ENCODE peak calls at places on chromosomes 5 and 9, in nine cellular contexts. One of them, this sample, is unnamed.

GRCh38 chr5:151041577-151042268 is 21.3 kb downstream of the GPX3 start:
- DNase-seq in mesothelial cell of epicardium: no peak
- DNase-seq in CD4-positive, CD25-positive, alpha-beta regulatory T cell: no peak
- DNase-seq in K562: no peak
- DNase-seq in HTR-8/SVneo: no peak
- DNase-seq in NCI-H82: no peak
- DNase-seq in gastrocnemius medialis: no peak
- DNase-seq in activated naive CD4-positive, alpha-beta T cell: no peak
- DNase-seq in MV-4-11: no peak
- DNase-seq in this sample: no peak

GRCh38 chr9:31210982-31211570 is 1173.4 kb upstream of the ACO1 start:
- DNase-seq in K562: no peak
- DNase-seq in MV-4-11: peak
- DNase-seq in HTR-8/SVneo: no peak
- DNase-seq in mesothelial cell of epicardium: no peak
- DNase-seq in NCI-H82: peak
- DNase-seq in activated naive CD4-positive, alpha-beta T cell: no peak
- DNase-seq in gastrocnemius medialis: no peak
- DNase-seq in CD4-positive, CD25-positive, alpha-beta regulatory T cell: peak
- DNase-seq in this sample: no peak

GRCh38 chr9:75372499-75373268 is 284.4 kb downstream of the OSTF1 start:
- DNase-seq in NCI-H82: no peak
- DNase-seq in CD4-positive, CD25-positive, alpha-beta regulatory T cell: no peak
- DNase-seq in activated naive CD4-positive, alpha-beta T cell: no peak
- DNase-seq in K562: no peak
- DNase-seq in HTR-8/SVneo: no peak
- DNase-seq in MV-4-11: no peak
- DNase-seq in gastrocnemius medialis: no peak
- DNase-seq in mesothelial cell of epicardium: no peak
- DNase-seq in this sample: peak

GRCh38 chr5:74541381-74541781 is 99.1 kb downstream of the ENC1 start:
- DNase-seq in MV-4-11: no peak
- DNase-seq in NCI-H82: no peak
- DNase-seq in K562: no peak
- DNase-seq in mesothelial cell of epicardium: no peak
- DNase-seq in CD4-positive, CD25-positive, alpha-beta regulatory T cell: no peak
- DNase-seq in HTR-8/SVneo: no peak
- DNase-seq in gastrocnemius medialis: no peak
- DNase-seq in activated naive CD4-positive, alpha-beta T cell: no peak
- DNase-seq in this sample: no peak

GRCh38 chr9:33133186-33133585 is 34.0 kb downstream of the B4GALT1 start:
- DNase-seq in NCI-H82: no peak
- DNase-seq in CD4-positive, CD25-positive, alpha-beta regulatory T cell: no peak
- DNase-seq in gastrocnemius medialis: peak
- DNase-seq in K562: no peak
- DNase-seq in HTR-8/SVneo: no peak
- DNase-seq in mesothelial cell of epicardium: no peak
- DNase-seq in MV-4-11: no peak
- DNase-seq in activated naive CD4-positive, alpha-beta T cell: no peak
- DNase-seq in this sample: peak

GRCh38 chr5:128384068-128384467 is 154.0 kb downstream of the FBN2 start:
- DNase-seq in CD4-positive, CD25-positive, alpha-beta regulatory T cell: no peak
- DNase-seq in gastrocnemius medialis: no peak
- DNase-seq in activated naive CD4-positive, alpha-beta T cell: no peak
- DNase-seq in K562: no peak
- DNase-seq in NCI-H82: no peak
- DNase-seq in HTR-8/SVneo: no peak
- DNase-seq in MV-4-11: no peak
- DNase-seq in mesothelial cell of epicardium: no peak
- DNase-seq in this sample: no peak

GRCh38 chr5:2183154-2184023 is 300.7 kb upstream of the IRX4 start:
- DNase-seq in MV-4-11: no peak
- DNase-seq in activated naive CD4-positive, alpha-beta T cell: no peak
- DNase-seq in K562: no peak
- DNase-seq in gastrocnemius medialis: no peak
- DNase-seq in mesothelial cell of epicardium: no peak
- DNase-seq in CD4-positive, CD25-positive, alpha-beta regulatory T cell: no peak
- DNase-seq in HTR-8/SVneo: no peak
- DNase-seq in NCI-H82: no peak
- DNase-seq in this sample: no peak

GRCh38 chr9:86867658-86868313 is 79.5 kb downstream of the GAS1 start:
- DNase-seq in CD4-positive, CD25-positive, alpha-beta regulatory T cell: no peak
- DNase-seq in NCI-H82: no peak
- DNase-seq in activated naive CD4-positive, alpha-beta T cell: no peak
- DNase-seq in gastrocnemius medialis: no peak
- DNase-seq in mesothelial cell of epicardium: no peak
- DNase-seq in HTR-8/SVneo: no peak
- DNase-seq in MV-4-11: no peak
- DNase-seq in K562: no peak
- DNase-seq in this sample: no peak

GRCh38 chr5:106843812-106844416 is 826.8 kb downstream of the EFNA5 start:
- DNase-seq in CD4-positive, CD25-positive, alpha-beta regulatory T cell: no peak
- DNase-seq in MV-4-11: no peak
- DNase-seq in mesothelial cell of epicardium: no peak
- DNase-seq in NCI-H82: peak
- DNase-seq in gastrocnemius medialis: no peak
- DNase-seq in activated naive CD4-positive, alpha-beta T cell: no peak
- DNase-seq in HTR-8/SVneo: peak
- DNase-seq in K562: no peak
- DNase-seq in this sample: no peak